ENCODE peak calls at places on chromosomes 5 and 9, in seven cellular contexts. One of them, this sample, is unnamed.
A peak's percentile ranks its signal among the peaks of the same experiment; 100 is the strongest.

GRCh38 chr9:26033346-26033745 is 355.1 kb upstream of the TUSC1 start:
- DNase-seq in heart right ventricle: no peak
- DNase-seq in right lobe of liver: no peak
- DNase-seq in iPS DF 6.9: no peak
- DNase-seq in body of pancreas: no peak
- DNase-seq in psoas muscle: no peak
- DNase-seq in A549: no peak
- DNase-seq in this sample: no peak

GRCh38 chr9:82152181-82152580 is 163.6 kb downstream of the SPATA31D1 start:
- DNase-seq in iPS DF 6.9: no peak
- DNase-seq in right lobe of liver: no peak
- DNase-seq in body of pancreas: no peak
- DNase-seq in heart right ventricle: no peak
- DNase-seq in psoas muscle: no peak
- DNase-seq in A549: no peak
- DNase-seq in this sample: no peak

GRCh38 chr5:18797241-18797640 is 1163.0 kb downstream of the TAF11L14 start:
- DNase-seq in A549: no peak
- DNase-seq in iPS DF 6.9: no peak
- DNase-seq in psoas muscle: no peak
- DNase-seq in heart right ventricle: no peak
- DNase-seq in right lobe of liver: no peak
- DNase-seq in body of pancreas: no peak
- DNase-seq in this sample: no peak

GRCh38 chr9:3820643-3821042 is 294.8 kb upstream of the RFX3 start:
- DNase-seq in psoas muscle: no peak
- DNase-seq in body of pancreas: no peak
- DNase-seq in right lobe of liver: no peak
- DNase-seq in heart right ventricle: no peak
- DNase-seq in A549: no peak
- DNase-seq in iPS DF 6.9: no peak
- DNase-seq in this sample: no peak

GRCh38 chr5:154179846-154180710 is 10.5 kb upstream of the GALNT10 start:
- DNase-seq in iPS DF 6.9: no peak
- DNase-seq in body of pancreas: peak; percentile 61
- DNase-seq in A549: peak; percentile 80
- DNase-seq in heart right ventricle: peak; percentile 37
- DNase-seq in right lobe of liver: no peak
- DNase-seq in psoas muscle: no peak
- DNase-seq in this sample: no peak

GRCh38 chr9:138028596-138028995 is 151.0 kb downstream of the CACNA1B start:
- DNase-seq in heart right ventricle: no peak
- DNase-seq in A549: no peak
- DNase-seq in iPS DF 6.9: no peak
- DNase-seq in psoas muscle: no peak
- DNase-seq in body of pancreas: no peak
- DNase-seq in right lobe of liver: no peak
- DNase-seq in this sample: no peak

GRCh38 chr5:146428658-146429057 is 18.5 kb upstream of the TCERG1 start:
- DNase-seq in body of pancreas: no peak
- DNase-seq in A549: no peak
- DNase-seq in right lobe of liver: no peak
- DNase-seq in psoas muscle: no peak
- DNase-seq in iPS DF 6.9: no peak
- DNase-seq in heart right ventricle: no peak
- DNase-seq in this sample: no peak

GRCh38 chr9:19049872-19050636 is 827 bp downstream of the RRAGA start:
- DNase-seq in A549: no peak
- DNase-seq in right lobe of liver: no peak
- DNase-seq in body of pancreas: peak; percentile 11
- DNase-seq in iPS DF 6.9: no peak
- DNase-seq in heart right ventricle: no peak
- DNase-seq in psoas muscle: no peak
- DNase-seq in this sample: no peak

GRCh38 chr5:170817195-170817594 is 33.7 kb downstream of the GABRP start:
- DNase-seq in body of pancreas: no peak
- DNase-seq in psoas muscle: no peak
- DNase-seq in iPS DF 6.9: no peak
- DNase-seq in heart right ventricle: no peak
- DNase-seq in right lobe of liver: no peak
- DNase-seq in A549: no peak
- DNase-seq in this sample: no peak

GRCh38 chr5:39200081-39200480 is 19.3 kb downstream of the FYB1 start:
- DNase-seq in A549: no peak
- DNase-seq in psoas muscle: no peak
- DNase-seq in heart right ventricle: no peak
- DNase-seq in body of pancreas: no peak
- DNase-seq in iPS DF 6.9: no peak
- DNase-seq in right lobe of liver: no peak
- DNase-seq in this sample: no peak

GRCh38 chr5:133589286-133589685 is 23.1 kb downstream of the FSTL4 start:
- DNase-seq in psoas muscle: no peak
- DNase-seq in iPS DF 6.9: no peak
- DNase-seq in right lobe of liver: no peak
- DNase-seq in body of pancreas: no peak
- DNase-seq in A549: peak; percentile 46
- DNase-seq in heart right ventricle: no peak
- DNase-seq in this sample: no peak

GRCh38 chr5:2948875-2949274 is 197.4 kb upstream of the IRX2 start:
- DNase-seq in right lobe of liver: no peak
- DNase-seq in iPS DF 6.9: no peak
- DNase-seq in A549: no peak
- DNase-seq in body of pancreas: no peak
- DNase-seq in heart right ventricle: no peak
- DNase-seq in psoas muscle: no peak
- DNase-seq in this sample: no peak

GRCh38 chr9:113516840-113517577 is 53.5 kb downstream of the RGS3 start:
- DNase-seq in iPS DF 6.9: no peak
- DNase-seq in heart right ventricle: no peak
- DNase-seq in A549: no peak
- DNase-seq in right lobe of liver: peak; percentile 31
- DNase-seq in body of pancreas: no peak
- DNase-seq in psoas muscle: no peak
- DNase-seq in this sample: peak; percentile 36

GRCh38 chr9:113514061-113514460 is 50.5 kb downstream of the RGS3 start:
- DNase-seq in iPS DF 6.9: no peak
- DNase-seq in psoas muscle: no peak
- DNase-seq in heart right ventricle: no peak
- DNase-seq in body of pancreas: no peak
- DNase-seq in right lobe of liver: no peak
- DNase-seq in A549: no peak
- DNase-seq in this sample: no peak

GRCh38 chr9:113514748-113515147 is 51.2 kb downstream of the RGS3 start:
- DNase-seq in body of pancreas: peak; percentile 54
- DNase-seq in psoas muscle: no peak
- DNase-seq in A549: no peak
- DNase-seq in heart right ventricle: no peak
- DNase-seq in iPS DF 6.9: no peak
- DNase-seq in right lobe of liver: no peak
- DNase-seq in this sample: no peak

GRCh38 chr9:113513541-113513940 is 50.0 kb downstream of the RGS3 start:
- DNase-seq in body of pancreas: no peak
- DNase-seq in iPS DF 6.9: no peak
- DNase-seq in heart right ventricle: no peak
- DNase-seq in A549: no peak
- DNase-seq in psoas muscle: no peak
- DNase-seq in right lobe of liver: no peak
- DNase-seq in this sample: no peak

DNA sequence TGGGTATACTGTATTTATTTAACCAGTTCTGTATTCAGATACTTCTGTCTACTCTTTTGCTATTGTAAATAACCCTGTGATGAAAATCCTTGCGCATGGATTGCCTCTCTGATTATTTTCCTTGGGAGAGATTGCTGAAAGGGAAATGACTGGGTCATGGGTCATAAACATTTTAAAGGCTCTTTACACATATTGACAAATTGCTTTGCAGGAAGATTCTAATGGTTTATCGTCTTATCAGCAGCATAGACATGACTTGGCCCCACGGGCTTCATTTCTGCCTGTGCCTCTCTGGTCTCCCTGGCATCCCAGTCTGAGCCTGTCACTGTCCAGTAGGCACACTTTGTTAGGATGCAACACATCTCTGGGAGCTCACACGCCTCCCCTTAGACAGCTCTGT is 52.3 kb downstream of the RGS3 start:
- DNase-seq in A549: no peak
- DNase-seq in heart right ventricle: no peak
- DNase-seq in iPS DF 6.9: no peak
- DNase-seq in body of pancreas: no peak
- DNase-seq in psoas muscle: no peak
- DNase-seq in right lobe of liver: no peak
- DNase-seq in this sample: no peak
- H3K4me1 ChIP-seq in A549: peaks cover 39% of the 10 kb centered on the region
- H3K4me1 ChIP-seq in heart right ventricle: peaks cover 30% of the 10 kb centered on the region
- H3K4me1 ChIP-seq in iPS DF 6.9: peaks cover 1% of the 10 kb centered on the region
- H3K4me1 ChIP-seq in body of pancreas: peaks cover 33% of the 10 kb centered on the region
- H3K4me1 ChIP-seq in psoas muscle: peaks cover 13% of the 10 kb centered on the region
- H3K4me1 ChIP-seq in right lobe of liver: no peaks in the 10 kb centered on the region
- H3K4me1 ChIP-seq in this sample: peaks cover 12% of the 10 kb centered on the region

GRCh38 chr5:35879649-35880048 is 23.0 kb downstream of the IL7R start:
- DNase-seq in heart right ventricle: no peak
- DNase-seq in right lobe of liver: no peak
- DNase-seq in psoas muscle: no peak
- DNase-seq in body of pancreas: no peak
- DNase-seq in A549: no peak
- DNase-seq in iPS DF 6.9: no peak
- DNase-seq in this sample: no peak
- H3K27ac ChIP-seq in heart right ventricle: no peak overlapping the region
- H3K27ac ChIP-seq in right lobe of liver: no peak overlapping the region
- H3K27ac ChIP-seq in psoas muscle: no peak overlapping the region
- H3K27ac ChIP-seq in body of pancreas: no peak overlapping the region
- H3K27ac ChIP-seq in A549: no peak overlapping the region
- H3K27ac ChIP-seq in iPS DF 6.9: no peak overlapping the region
- H3K27ac ChIP-seq in this sample: no peak overlapping the region

GRCh38 chr5:17154211-17154996 is 63.0 kb upstream of the BASP1 start:
- DNase-seq in iPS DF 6.9: no peak
- DNase-seq in right lobe of liver: no peak
- DNase-seq in body of pancreas: no peak
- DNase-seq in heart right ventricle: no peak
- DNase-seq in psoas muscle: no peak
- DNase-seq in A549: peak; percentile 41
- DNase-seq in this sample: no peak
- H3K4me1 ChIP-seq in iPS DF 6.9: peaks cover 3% of the 10 kb centered on the region
- H3K4me1 ChIP-seq in right lobe of liver: no peaks in the 10 kb centered on the region
- H3K4me1 ChIP-seq in body of pancreas: no peaks in the 10 kb centered on the region
- H3K4me1 ChIP-seq in heart right ventricle: no peaks in the 10 kb centered on the region
- H3K4me1 ChIP-seq in psoas muscle: no peaks in the 10 kb centered on the region
- H3K4me1 ChIP-seq in A549: peaks cover 22% of the 10 kb centered on the region
- H3K4me1 ChIP-seq in this sample: no peaks in the 10 kb centered on the region

GRCh38 chr9:129607026-129607397 is 13.9 kb downstream of the C9orf50 start:
- DNase-seq in heart right ventricle: no peak
- DNase-seq in psoas muscle: no peak
- DNase-seq in iPS DF 6.9: no peak
- DNase-seq in right lobe of liver: no peak
- DNase-seq in A549: no peak
- DNase-seq in body of pancreas: no peak
- DNase-seq in this sample: no peak

GRCh38 chr9:129610193-129610472 is 10.8 kb downstream of the C9orf50 start:
- DNase-seq in A549: no peak
- DNase-seq in psoas muscle: no peak
- DNase-seq in body of pancreas: no peak
- DNase-seq in iPS DF 6.9: no peak
- DNase-seq in right lobe of liver: no peak
- DNase-seq in heart right ventricle: no peak
- DNase-seq in this sample: no peak

GRCh38 chr9:129609486-129610192 is 11.3 kb downstream of the C9orf50 start:
- DNase-seq in heart right ventricle: peak; percentile 50
- DNase-seq in body of pancreas: peak; percentile 56
- DNase-seq in iPS DF 6.9: no peak
- DNase-seq in right lobe of liver: no peak
- DNase-seq in A549: peak; percentile 86
- DNase-seq in psoas muscle: no peak
- DNase-seq in this sample: peak; percentile 74

GRCh38 chr9:129610473-129611301 is 10.2 kb downstream of the C9orf50 start:
- DNase-seq in right lobe of liver: peak; percentile 79
- DNase-seq in heart right ventricle: peak; percentile 79
- DNase-seq in body of pancreas: peak; percentile 78
- DNase-seq in A549: peak; percentile 88
- DNase-seq in psoas muscle: peak; percentile 87
- DNase-seq in iPS DF 6.9: no peak
- DNase-seq in this sample: peak; percentile 82

DNA sequence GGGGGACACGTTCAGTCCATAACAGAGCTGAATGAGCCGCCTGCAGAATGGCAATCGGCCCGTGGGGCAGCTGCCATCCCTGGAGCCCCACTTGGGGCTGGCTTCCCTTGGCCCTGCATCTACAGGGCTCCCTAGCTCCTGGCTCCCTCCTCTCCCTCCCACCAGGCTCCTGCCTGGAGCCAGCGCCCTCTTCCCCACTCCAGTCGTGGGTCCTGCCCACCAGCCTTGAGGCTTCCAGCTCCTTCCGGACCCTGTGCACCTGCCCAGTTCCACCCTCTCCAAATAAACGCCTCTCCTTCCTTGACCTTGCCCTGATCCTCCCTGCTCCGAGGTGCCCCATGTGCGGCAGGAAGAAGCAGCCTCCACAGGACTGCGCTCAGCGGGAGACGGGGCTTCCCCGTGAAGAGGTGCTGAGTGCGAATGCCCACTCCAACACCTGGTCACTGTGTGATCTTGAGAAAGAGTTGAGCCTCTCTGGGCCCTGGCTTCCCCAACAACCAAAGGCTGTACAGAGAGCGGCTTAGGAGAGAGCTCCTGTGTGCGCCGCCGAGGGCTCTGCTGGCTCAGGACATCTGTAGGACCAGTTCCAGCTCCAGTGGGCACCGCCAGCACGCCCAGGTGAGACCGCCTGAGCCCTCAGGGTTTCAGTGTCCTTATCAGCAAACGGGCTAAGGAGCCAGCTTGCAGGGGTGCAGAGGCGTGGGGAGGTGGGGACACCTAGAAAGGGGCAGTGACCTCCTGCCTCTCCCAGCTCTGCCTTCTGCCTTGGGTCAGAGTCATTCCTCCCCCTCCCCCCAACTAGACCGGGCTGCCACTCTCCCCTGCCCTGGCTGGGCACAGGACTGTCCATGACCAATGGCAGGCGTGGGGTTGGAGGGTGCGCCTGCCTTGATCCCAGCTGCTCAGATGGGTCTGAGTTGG is 12.1 kb downstream of the C9orf50 start:
- DNase-seq in heart right ventricle: no peak
- DNase-seq in body of pancreas: no peak
- DNase-seq in A549: peak; percentile 41
- DNase-seq in right lobe of liver: no peak
- DNase-seq in psoas muscle: no peak
- DNase-seq in iPS DF 6.9: no peak
- DNase-seq in this sample: peak; percentile 58
- H3K27ac ChIP-seq in heart right ventricle: peak overlapping the region; percentile 55
- H3K27ac ChIP-seq in body of pancreas: peak overlapping the region; percentile 86
- H3K27ac ChIP-seq in A549: peak overlapping the region; percentile 100
- H3K27ac ChIP-seq in right lobe of liver: peak overlapping the region; percentile 94
- H3K27ac ChIP-seq in psoas muscle: peak overlapping the region; percentile 73
- H3K27ac ChIP-seq in iPS DF 6.9: no peak overlapping the region
- H3K27ac ChIP-seq in this sample: peak overlapping the region; percentile 90

GRCh38 chr9:130854086-130854485 is 19.0 kb downstream of the ABL1 start:
- DNase-seq in body of pancreas: no peak
- DNase-seq in iPS DF 6.9: no peak
- DNase-seq in heart right ventricle: no peak
- DNase-seq in A549: no peak
- DNase-seq in psoas muscle: no peak
- DNase-seq in right lobe of liver: no peak
- DNase-seq in this sample: no peak
- H3K4me1 ChIP-seq in body of pancreas: no peaks in the 10 kb centered on the region
- H3K4me1 ChIP-seq in iPS DF 6.9: no peaks in the 10 kb centered on the region
- H3K4me1 ChIP-seq in heart right ventricle: peaks cover 12% of the 10 kb centered on the region
- H3K4me1 ChIP-seq in A549: peaks cover 33% of the 10 kb centered on the region
- H3K4me1 ChIP-seq in psoas muscle: peaks cover 7% of the 10 kb centered on the region
- H3K4me1 ChIP-seq in right lobe of liver: no peaks in the 10 kb centered on the region
- H3K4me1 ChIP-seq in this sample: peaks cover 4% of the 10 kb centered on the region

This sample was measured in stomach.